ENCODE peak calls at places on chromosome 14, in seven cellular contexts. One of them, this sample, is unnamed.

GRCh38 chr14:70023871-70024270 is 144.7 kb downstream of the SMOC1 start:
- DNase-seq in BE2C: no peak
- DNase-seq in CD4-positive, alpha-beta T cell: no peak
- DNase-seq in bronchial epithelial cell: no peak
- DNase-seq in GM10248: no peak
- DNase-seq in ovary: no peak
- DNase-seq in HFF-Myc: no peak
- DNase-seq in this sample: no peak

GRCh38 chr14:72061718-72062117 is 129.5 kb downstream of the RGS6 start:
- DNase-seq in BE2C: no peak
- DNase-seq in bronchial epithelial cell: peak
- DNase-seq in HFF-Myc: no peak
- DNase-seq in GM10248: no peak
- DNase-seq in ovary: no peak
- DNase-seq in CD4-positive, alpha-beta T cell: no peak
- DNase-seq in this sample: no peak

GRCh38 chr14:76769636-76770292 is 8.5 kb downstream of the VASH1 start:
- DNase-seq in BE2C: no peak
- DNase-seq in CD4-positive, alpha-beta T cell: no peak
- DNase-seq in bronchial epithelial cell: no peak
- DNase-seq in HFF-Myc: no peak
- DNase-seq in ovary: peak
- DNase-seq in GM10248: no peak
- DNase-seq in this sample: no peak

GRCh38 chr14:49982522-49982951 is 89.7 kb downstream of the ARF6 start:
- DNase-seq in GM10248: no peak
- DNase-seq in ovary: no peak
- DNase-seq in BE2C: no peak
- DNase-seq in HFF-Myc: no peak
- DNase-seq in bronchial epithelial cell: peak
- DNase-seq in CD4-positive, alpha-beta T cell: no peak
- DNase-seq in this sample: no peak

GRCh38 chr14:51507556-51508511 is 143.9 kb upstream of the FRMD6 start:
- DNase-seq in bronchial epithelial cell: peak
- DNase-seq in BE2C: peak
- DNase-seq in GM10248: no peak
- DNase-seq in ovary: peak
- DNase-seq in CD4-positive, alpha-beta T cell: no peak
- DNase-seq in HFF-Myc: peak
- DNase-seq in this sample: no peak

GRCh38 chr14:52275372-52275771 is 7.9 kb downstream of the PTGDR start:
- DNase-seq in bronchial epithelial cell: no peak
- DNase-seq in CD4-positive, alpha-beta T cell: no peak
- DNase-seq in GM10248: no peak
- DNase-seq in ovary: no peak
- DNase-seq in HFF-Myc: no peak
- DNase-seq in BE2C: no peak
- DNase-seq in this sample: no peak

GRCh38 chr14:81519200-81519998 is 14.3 kb downstream of the SEL1L start:
- DNase-seq in BE2C: no peak
- DNase-seq in HFF-Myc: no peak
- DNase-seq in CD4-positive, alpha-beta T cell: no peak
- DNase-seq in ovary: no peak
- DNase-seq in GM10248: peak
- DNase-seq in bronchial epithelial cell: no peak
- DNase-seq in this sample: no peak

GRCh38 chr14:24818823-24819341 is 184.9 kb upstream of the GZMB start:
- DNase-seq in HFF-Myc: no peak
- DNase-seq in GM10248: no peak
- DNase-seq in BE2C: no peak
- DNase-seq in CD4-positive, alpha-beta T cell: no peak
- DNase-seq in bronchial epithelial cell: no peak
- DNase-seq in ovary: no peak
- DNase-seq in this sample: no peak

GRCh38 chr14:74245292-74245691 is 6.0 kb downstream of the VSX2 start:
- DNase-seq in HFF-Myc: no peak
- DNase-seq in CD4-positive, alpha-beta T cell: no peak
- DNase-seq in bronchial epithelial cell: no peak
- DNase-seq in GM10248: no peak
- DNase-seq in BE2C: no peak
- DNase-seq in ovary: no peak
- DNase-seq in this sample: no peak

GRCh38 chr14:70955543-70956480 is 48.6 kb downstream of the PCNX1 start:
- DNase-seq in ovary: no peak
- DNase-seq in bronchial epithelial cell: peak
- DNase-seq in GM10248: peak
- DNase-seq in BE2C: peak
- DNase-seq in HFF-Myc: no peak
- DNase-seq in CD4-positive, alpha-beta T cell: peak
- DNase-seq in this sample: no peak

GRCh38 chr14:68361231-68361630 is 431.6 kb downstream of the ZFP36L1 start:
- DNase-seq in HFF-Myc: no peak
- DNase-seq in GM10248: no peak
- DNase-seq in ovary: peak
- DNase-seq in BE2C: no peak
- DNase-seq in bronchial epithelial cell: peak
- DNase-seq in CD4-positive, alpha-beta T cell: no peak
- DNase-seq in this sample: no peak

GRCh38 chr14:22488522-22489246 is 100.3 kb downstream of the DAD1 start:
- DNase-seq in CD4-positive, alpha-beta T cell: no peak
- DNase-seq in BE2C: no peak
- DNase-seq in GM10248: no peak
- DNase-seq in HFF-Myc: no peak
- DNase-seq in bronchial epithelial cell: no peak
- DNase-seq in ovary: no peak
- DNase-seq in this sample: no peak

GRCh38 chr14:99731536-99732435 is 47.7 kb downstream of the CYP46A1 start:
- DNase-seq in bronchial epithelial cell: no peak
- DNase-seq in HFF-Myc: no peak
- DNase-seq in GM10248: no peak
- DNase-seq in BE2C: peak
- DNase-seq in ovary: peak
- DNase-seq in CD4-positive, alpha-beta T cell: no peak
- DNase-seq in this sample: no peak

GRCh38 chr14:79781882-79782281 is 429.4 kb downstream of the DIO2 start:
- DNase-seq in ovary: no peak
- DNase-seq in HFF-Myc: no peak
- DNase-seq in BE2C: no peak
- DNase-seq in bronchial epithelial cell: no peak
- DNase-seq in CD4-positive, alpha-beta T cell: no peak
- DNase-seq in GM10248: no peak
- DNase-seq in this sample: no peak

GRCh38 chr14:42441615-42442014 is 834.9 kb downstream of the LRFN5 start:
- DNase-seq in BE2C: no peak
- DNase-seq in CD4-positive, alpha-beta T cell: no peak
- DNase-seq in bronchial epithelial cell: no peak
- DNase-seq in GM10248: no peak
- DNase-seq in HFF-Myc: no peak
- DNase-seq in ovary: no peak
- DNase-seq in this sample: no peak

GRCh38 chr14:63413009-63413408 is 94.3 kb upstream of the GPHB5 start:
- DNase-seq in CD4-positive, alpha-beta T cell: no peak
- DNase-seq in BE2C: no peak
- DNase-seq in GM10248: no peak
- DNase-seq in ovary: no peak
- DNase-seq in HFF-Myc: no peak
- DNase-seq in bronchial epithelial cell: no peak
- DNase-seq in this sample: no peak

GRCh38 chr14:33589334-33589733 is 361.5 kb downstream of the EGLN3 start:
- DNase-seq in GM10248: no peak
- DNase-seq in HFF-Myc: no peak
- DNase-seq in bronchial epithelial cell: peak
- DNase-seq in BE2C: no peak
- DNase-seq in ovary: peak
- DNase-seq in CD4-positive, alpha-beta T cell: no peak
- DNase-seq in this sample: no peak

GRCh38 chr14:100902295-100902694 is 1.2 kb downstream of the RTL1 start:
- DNase-seq in BE2C: no peak
- DNase-seq in HFF-Myc: no peak
- DNase-seq in CD4-positive, alpha-beta T cell: no peak
- DNase-seq in GM10248: no peak
- DNase-seq in ovary: no peak
- DNase-seq in bronchial epithelial cell: no peak
- DNase-seq in this sample: no peak

GRCh38 chr14:100289916-100290606 is 16.2 kb downstream of the SLC25A29 start:
- DNase-seq in BE2C: peak
- DNase-seq in GM10248: peak
- DNase-seq in CD4-positive, alpha-beta T cell: no peak
- DNase-seq in ovary: no peak
- DNase-seq in bronchial epithelial cell: no peak
- DNase-seq in HFF-Myc: no peak
- DNase-seq in this sample: no peak

GRCh38 chr14:54622189-54622958 is 55.4 kb downstream of the SAMD4A start:
- DNase-seq in HFF-Myc: no peak
- DNase-seq in CD4-positive, alpha-beta T cell: no peak
- DNase-seq in ovary: no peak
- DNase-seq in GM10248: peak
- DNase-seq in BE2C: no peak
- DNase-seq in bronchial epithelial cell: no peak
- DNase-seq in this sample: no peak

DNA sequence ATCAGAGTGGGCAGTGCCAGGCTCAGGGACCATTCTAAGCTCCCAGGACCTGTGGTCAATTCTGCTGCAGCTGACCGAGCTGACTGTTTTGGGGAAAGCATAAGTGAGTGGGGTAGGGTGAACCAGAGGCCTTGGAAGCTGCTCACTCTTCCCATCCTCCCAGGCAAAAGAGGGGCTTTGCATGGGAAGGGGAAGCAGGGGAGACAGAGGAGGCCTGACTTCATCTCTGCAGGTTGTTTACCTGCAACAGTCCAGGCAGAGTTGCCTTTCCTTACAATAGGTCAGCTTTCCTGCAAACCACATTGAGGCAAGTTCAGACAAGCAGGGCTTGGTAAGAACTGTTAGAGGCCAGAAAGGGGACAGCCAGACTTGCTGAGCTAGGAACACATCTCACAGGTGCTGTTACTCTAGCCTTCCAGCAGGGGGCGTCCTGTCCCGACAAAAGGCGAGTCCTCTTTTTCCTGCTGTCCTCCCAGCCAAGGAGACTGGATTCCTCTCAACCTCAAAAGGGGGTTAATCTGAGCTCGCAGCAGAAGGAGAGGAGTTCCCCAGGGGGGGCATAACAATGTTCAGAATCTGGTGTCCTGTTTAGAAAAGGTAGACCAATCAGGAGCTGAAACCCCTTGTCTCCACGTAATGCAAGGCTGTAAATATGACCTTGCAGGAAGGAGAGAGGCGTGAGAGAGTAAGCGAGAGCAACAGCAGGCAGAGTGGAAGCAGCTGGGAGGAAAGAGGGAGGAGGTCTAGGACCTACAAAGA is 4.3 kb upstream of the DHRS2 start:
- DNase-seq in ovary: peak
- DNase-seq in HFF-Myc: peak
- DNase-seq in BE2C: peak
- DNase-seq in bronchial epithelial cell: peak
- DNase-seq in GM10248: peak
- DNase-seq in CD4-positive, alpha-beta T cell: peak
- DNase-seq in this sample: peak
- TF ChIP-seq CTCF in ovary: peak
- TF ChIP-seq CTCF in HFF-Myc: peak
- TF ChIP-seq CTCF in BE2C: peak
- TF ChIP-seq CTCF in bronchial epithelial cell: peak
- TF ChIP-seq CTCF in GM10248: peak
- TF ChIP-seq CTCF in CD4-positive, alpha-beta T cell: peak
- TF ChIP-seq CTCF in this sample: peak

GRCh38 chr14:102786758-102787157 is 9.5 kb downstream of the TRAF3 start:
- DNase-seq in BE2C: no peak
- DNase-seq in CD4-positive, alpha-beta T cell: no peak
- DNase-seq in bronchial epithelial cell: peak
- DNase-seq in GM10248: no peak
- DNase-seq in ovary: no peak
- DNase-seq in HFF-Myc: no peak
- DNase-seq in this sample: no peak

GRCh38 chr14:102782974-102783373 is 5.7 kb downstream of the TRAF3 start:
- DNase-seq in ovary: no peak
- DNase-seq in bronchial epithelial cell: no peak
- DNase-seq in GM10248: no peak
- DNase-seq in HFF-Myc: no peak
- DNase-seq in BE2C: no peak
- DNase-seq in CD4-positive, alpha-beta T cell: no peak
- DNase-seq in this sample: no peak

GRCh38 chr14:102784892-102785597 is 7.8 kb downstream of the TRAF3 start:
- DNase-seq in HFF-Myc: no peak
- DNase-seq in GM10248: no peak
- DNase-seq in CD4-positive, alpha-beta T cell: no peak
- DNase-seq in ovary: no peak
- DNase-seq in BE2C: no peak
- DNase-seq in bronchial epithelial cell: no peak
- DNase-seq in this sample: no peak

GRCh38 chr14:102789349-102789748 is 12.1 kb downstream of the TRAF3 start:
- DNase-seq in CD4-positive, alpha-beta T cell: no peak
- DNase-seq in ovary: no peak
- DNase-seq in GM10248: no peak
- DNase-seq in HFF-Myc: no peak
- DNase-seq in BE2C: no peak
- DNase-seq in bronchial epithelial cell: no peak
- DNase-seq in this sample: no peak

GRCh38 chr14:102785598-102785963 is 8.3 kb downstream of the TRAF3 start:
- DNase-seq in HFF-Myc: no peak
- DNase-seq in bronchial epithelial cell: no peak
- DNase-seq in GM10248: no peak
- DNase-seq in BE2C: no peak
- DNase-seq in ovary: no peak
- DNase-seq in CD4-positive, alpha-beta T cell: no peak
- DNase-seq in this sample: no peak
- TF ChIP-seq CTCF in HFF-Myc: no peak
- TF ChIP-seq CTCF in bronchial epithelial cell: no peak
- TF ChIP-seq CTCF in GM10248: peak
- TF ChIP-seq CTCF in BE2C: peak
- TF ChIP-seq CTCF in ovary: no peak
- TF ChIP-seq CTCF in CD4-positive, alpha-beta T cell: no peak
- TF ChIP-seq CTCF in this sample: no peak

GRCh38 chr14:60151715-60152114 is 13.5 kb downstream of the DHRS7 start:
- DNase-seq in HFF-Myc: peak
- DNase-seq in GM10248: no peak
- DNase-seq in bronchial epithelial cell: peak
- DNase-seq in CD4-positive, alpha-beta T cell: peak
- DNase-seq in ovary: peak
- DNase-seq in BE2C: peak
- DNase-seq in this sample: no peak
- TF ChIP-seq CTCF in HFF-Myc: no peak
- TF ChIP-seq CTCF in GM10248: no peak
- TF ChIP-seq CTCF in bronchial epithelial cell: no peak
- TF ChIP-seq CTCF in CD4-positive, alpha-beta T cell: no peak
- TF ChIP-seq CTCF in ovary: no peak
- TF ChIP-seq CTCF in BE2C: no peak
- TF ChIP-seq CTCF in this sample: no peak

DNA sequence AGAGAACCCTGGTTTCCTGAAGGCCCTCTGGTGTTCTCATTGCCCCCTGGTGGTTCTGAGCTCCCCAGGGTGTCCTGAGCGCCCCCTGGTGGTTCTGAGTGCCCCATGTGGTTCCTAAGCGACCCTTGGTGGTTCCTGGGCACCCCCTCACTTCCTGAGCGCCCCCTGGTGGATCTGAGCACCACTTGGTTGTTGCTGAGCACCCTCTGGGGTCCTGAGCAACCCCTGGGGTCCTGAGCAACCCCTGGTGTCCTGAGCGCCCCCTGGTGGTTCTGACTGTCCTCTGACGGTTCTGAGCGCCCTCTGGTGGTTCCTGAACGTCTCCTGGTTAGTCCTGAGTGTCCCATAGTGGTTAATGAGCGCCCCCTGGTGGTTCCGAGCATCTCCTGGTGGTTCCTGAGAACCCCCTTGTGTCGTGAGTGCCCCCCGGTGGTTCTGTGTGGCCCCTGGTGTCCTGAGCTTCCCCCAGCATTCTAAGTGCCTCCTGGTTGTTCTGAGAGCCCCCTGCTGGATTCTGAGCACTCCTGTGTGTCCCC is 568.3 kb downstream of the TMEM121 start:
- DNase-seq in BE2C: no peak
- DNase-seq in CD4-positive, alpha-beta T cell: no peak
- DNase-seq in HFF-Myc: no peak
- DNase-seq in bronchial epithelial cell: no peak
- DNase-seq in ovary: no peak
- DNase-seq in GM10248: peak
- DNase-seq in this sample: no peak
- TF ChIP-seq CTCF in BE2C: no peak
- TF ChIP-seq CTCF in CD4-positive, alpha-beta T cell: peak
- TF ChIP-seq CTCF in HFF-Myc: peak
- TF ChIP-seq CTCF in bronchial epithelial cell: no peak
- TF ChIP-seq CTCF in ovary: no peak
- TF ChIP-seq CTCF in GM10248: no peak
- TF ChIP-seq CTCF in this sample: peak

This sample was measured in neural crest cell.